ENCODE peak calls at places on chromosomes 6 and 20, in five cellular contexts. Y is transverse colon, V is A549, E is ovary, A is GM12892. J is an unnamed sample.

GRCh38 chr6:123830110-123830509 is 26.4 kb downstream of the NKAIN2 start:
- DNase-seq in Y (no peak), V (no peak), E (no peak), A (no peak), J (no peak)

GRCh38 chr6:158029668-158030230 is 48.1 kb downstream of the SYNJ2 start:
- DNase-seq in Y (no peak), V (no peak), E (no peak), A (no peak), J (peak)

GRCh38 chr20:44134897-44135810 is 51.8 kb downstream of the JPH2 start:
- DNase-seq in Y (no peak), V (no peak), E (no peak), A (no peak), J (peak)

GRCh38 chr6:73024598-73024997 is 200.7 kb downstream of the KHDC1L start:
- DNase-seq in Y (no peak), V (no peak), E (no peak), A (no peak), J (no peak)

GRCh38 chr20:17720755-17721154 is 21.0 kb downstream of the BANF2 start:
- DNase-seq in Y (no peak), V (no peak), E (no peak), A (no peak), J (no peak)

GRCh38 chr6:158131926-158132325 is 36.1 kb downstream of the SERAC1 start:
- DNase-seq in Y (no peak), V (peak), E (no peak), A (peak), J (peak)

GRCh38 chr6:122673345-122673961 is 63.2 kb downstream of the PKIB start:
- DNase-seq in Y (no peak), V (no peak), E (no peak), A (no peak), J (no peak)

GRCh38 chr20:3760980-3761379 is 6.6 kb downstream of the ADISSP start:
- DNase-seq in Y (no peak), V (no peak), E (no peak), A (no peak), J (no peak)

GRCh38 chr20:51204051-51204450 is 181.1 kb upstream of the KCNG1 start:
- DNase-seq in Y (no peak), V (no peak), E (no peak), A (no peak), J (no peak)

GRCh38 chr6:27777126-27777525 is 135.1 kb downstream of the OR2B2 start:
- DNase-seq in Y (no peak), V (no peak), E (no peak), A (no peak), J (no peak)

GRCh38 chr20:1720226-1720625 is 62.6 kb upstream of the SIRPG start:
- DNase-seq in Y (no peak), V (no peak), E (no peak), A (no peak), J (no peak)

GRCh38 chr6:31738048-31738979 is 1.5 kb upstream of the MSH5 start:
- DNase-seq in Y (peak), V (peak), E (no peak), A (peak), J (peak)

GRCh38 chr6:125957845-125958244 is 1.3 kb downstream of the HINT3 start:
- DNase-seq in Y (peak), V (no peak), E (no peak), A (no peak), J (peak)
- TF ChIP-seq POLR2A in Y (no peak), V (no peak), E (no peak), A (no peak), J (no peak)

GRCh38 chr20:32110727-32111126 is 1.2 kb downstream of the TM9SF4 start:
- DNase-seq in Y (no peak), V (no peak), E (no peak), A (no peak), J (no peak)

GRCh38 chr20:32110173-32110704 is 725 bp downstream of the TM9SF4 start:
- DNase-seq in Y (no peak), V (no peak), E (no peak), A (no peak), J (no peak)

GRCh38 chr20:32111763-32112162 is 2.2 kb downstream of the TM9SF4 start:
- DNase-seq in Y (no peak), V (no peak), E (no peak), A (no peak), J (no peak)

GRCh38 chr20:32112862-32113261 is 3.3 kb downstream of the TM9SF4 start:
- DNase-seq in Y (peak), V (no peak), E (no peak), A (no peak), J (peak)

DNA sequence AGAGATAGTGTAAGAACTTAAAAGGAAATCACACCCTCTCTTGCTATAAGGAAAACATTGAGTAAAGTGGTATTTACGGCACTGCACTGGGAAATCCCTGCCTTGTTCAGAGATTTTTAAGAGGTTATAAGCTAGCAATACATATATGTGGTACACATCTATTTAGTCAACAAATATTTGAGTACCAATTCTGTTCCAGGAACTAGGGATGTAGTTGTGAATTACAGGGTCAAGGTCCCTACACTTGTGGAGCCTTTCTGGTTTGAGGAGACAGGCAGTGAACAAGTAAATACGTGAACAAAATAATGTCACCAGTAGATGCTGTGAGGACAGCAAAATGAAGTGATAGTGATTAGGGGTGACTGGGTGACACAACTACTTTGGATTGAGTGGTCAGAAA is 1.8 kb downstream of the TM9SF4 start:
- DNase-seq in Y (no peak), V (no peak), E (no peak), A (no peak), J (no peak)
- TF ChIP-seq POLR2A in Y (no peak), V (no peak), E (no peak), A (no peak), J (no peak)

DNA sequence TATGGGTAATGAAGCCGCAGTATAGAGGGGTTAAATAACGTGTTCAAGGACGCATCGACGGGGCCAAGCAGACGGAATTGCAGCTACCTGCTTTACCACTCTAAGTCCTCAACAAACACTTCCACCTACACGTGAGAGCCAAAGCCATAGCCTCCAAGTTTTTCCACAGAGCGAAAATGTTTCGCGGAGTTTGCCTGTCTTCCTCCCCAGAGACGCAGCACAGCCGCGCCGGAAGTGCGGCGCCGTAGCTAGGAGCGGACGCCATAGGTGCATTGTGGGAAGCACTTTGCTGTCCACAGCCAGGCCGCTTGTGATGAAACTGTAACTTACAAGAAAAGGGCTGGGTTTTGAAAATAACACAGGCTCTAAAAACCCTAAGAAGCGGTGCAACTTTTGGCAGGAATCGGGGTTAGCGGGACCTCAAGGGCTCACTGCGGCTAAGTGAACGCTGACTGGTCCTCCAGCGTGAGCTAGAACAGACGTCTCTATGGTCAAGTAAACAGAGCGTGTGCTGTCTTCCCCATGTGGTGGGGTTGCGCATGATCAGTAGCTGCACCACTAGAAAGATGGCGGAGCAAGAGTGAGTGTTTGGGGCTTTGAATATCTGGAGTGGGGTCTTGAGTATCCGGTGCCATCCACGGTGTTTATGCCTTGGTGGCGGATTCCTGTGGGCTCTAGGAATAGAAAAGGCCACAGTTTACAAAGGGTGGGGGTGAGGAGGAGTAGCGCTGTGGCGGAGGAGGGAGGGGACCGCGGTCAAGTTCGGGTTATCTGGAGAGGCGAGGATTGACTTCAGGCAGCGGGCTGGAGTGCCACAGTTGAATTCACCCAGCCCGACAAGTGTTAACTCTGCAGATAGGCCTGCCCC is at the start of gene RPL7L1:
- DNase-seq in Y (peak), V (peak), E (peak), A (peak), J (peak)
- TF ChIP-seq POLR2A in Y (peak), V (peak), E (peak), A (peak), J (peak)

DNA sequence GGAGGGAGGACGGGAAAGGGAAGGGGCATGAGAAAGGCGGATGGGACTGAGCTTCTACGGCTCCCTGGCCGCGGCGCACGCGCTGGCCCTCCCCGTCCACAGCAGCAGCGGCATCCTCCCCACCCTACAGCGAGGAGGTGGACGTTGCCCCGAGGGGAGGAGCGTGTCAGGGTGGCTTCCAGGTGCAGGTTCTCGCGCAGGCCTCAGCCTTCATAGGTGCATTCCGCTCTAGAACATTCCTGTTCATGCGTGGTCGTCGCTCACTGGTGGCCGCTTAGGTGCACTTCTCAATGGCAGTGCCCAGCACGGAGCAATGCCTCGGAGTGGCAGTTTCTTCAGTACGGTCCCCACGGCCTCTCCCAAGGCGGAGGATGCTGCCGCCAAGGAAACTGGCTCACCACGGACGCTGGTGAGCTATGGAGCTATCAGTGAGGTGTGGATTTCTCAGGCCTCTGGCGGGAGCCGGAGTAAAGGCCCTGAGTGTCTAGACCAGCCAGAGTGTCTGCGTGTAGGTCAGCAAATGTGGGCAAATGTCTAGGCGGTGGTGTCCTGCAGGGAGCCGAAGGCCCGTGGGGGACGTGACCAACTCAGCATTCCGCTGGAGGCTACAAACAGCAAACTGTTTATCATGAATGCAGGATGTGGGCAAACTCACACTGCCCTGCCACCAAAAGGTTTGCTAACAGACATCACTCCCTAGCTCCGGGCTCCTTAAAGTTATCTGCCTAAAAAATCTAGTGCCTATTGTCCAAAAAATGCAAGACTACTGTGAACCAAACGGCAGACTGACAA is 29.4 kb upstream of the AFDN start:
- DNase-seq in Y (peak), V (no peak), E (no peak), A (no peak), J (no peak)
- TF ChIP-seq POLR2A in Y (peak), V (no peak), E (no peak), A (no peak), J (no peak)

DNA sequence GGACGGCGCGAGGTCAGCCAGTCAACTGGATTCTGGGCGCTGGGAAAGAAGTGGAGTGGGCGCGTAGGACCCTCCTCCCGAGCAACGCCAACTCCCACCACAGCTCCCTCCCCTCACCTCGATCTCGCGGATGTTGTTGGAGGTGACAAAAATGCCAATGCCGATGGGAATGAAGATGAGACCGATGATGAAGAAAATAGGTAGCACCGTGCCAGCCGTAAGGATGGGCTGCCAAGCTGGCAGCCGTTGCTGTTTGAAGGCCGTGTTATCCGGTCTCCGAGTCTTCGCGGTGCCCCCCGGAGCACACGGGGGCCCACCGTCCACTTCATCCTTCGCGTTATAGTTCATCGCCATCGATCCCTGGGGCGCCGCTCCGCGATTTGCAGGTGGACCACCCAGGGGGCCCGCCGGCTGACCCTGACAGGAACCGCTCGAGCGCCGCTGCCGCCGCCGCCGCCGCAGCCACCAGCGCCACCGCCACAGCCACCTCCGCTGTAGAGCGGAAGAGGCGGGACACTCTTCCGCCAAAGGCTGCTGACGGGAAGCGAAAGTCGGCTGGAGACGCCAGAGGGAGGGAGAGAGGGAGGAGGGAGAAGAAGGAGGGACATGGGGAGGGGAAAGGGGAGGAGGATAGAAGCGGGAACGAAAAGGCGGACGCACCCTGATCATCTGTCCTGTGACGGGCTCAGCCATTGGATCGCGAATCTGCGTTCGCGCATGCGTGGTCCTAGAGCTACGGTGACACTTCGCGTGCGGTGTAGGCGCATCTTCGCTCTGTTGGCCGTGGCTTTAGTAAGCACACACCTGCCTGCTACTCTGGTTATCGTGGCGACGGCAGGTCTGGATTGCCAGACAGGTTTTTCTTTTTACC is at the start of gene TMEM30A:
- DNase-seq in Y (peak), V (peak), E (peak), A (peak), J (peak)
- TF ChIP-seq POLR2A in Y (peak), V (peak), E (peak), A (peak), J (peak)

GRCh38 chr20:49394757-49395156 is 87.7 kb downstream of the KCNB1 start:
- DNase-seq in Y (no peak), V (no peak), E (no peak), A (no peak), J (no peak)

GRCh38 chr20:49393803-49394202 is 88.7 kb downstream of the KCNB1 start:
- DNase-seq in Y (no peak), V (no peak), E (no peak), A (no peak), J (no peak)

GRCh38 chr20:49391404-49392245 is 90.8 kb downstream of the KCNB1 start:
- DNase-seq in Y (no peak), V (no peak), E (no peak), A (no peak), J (no peak)

GRCh38 chr20:49394264-49394663 is 88.2 kb downstream of the KCNB1 start:
- DNase-seq in Y (no peak), V (no peak), E (no peak), A (no peak), J (no peak)

GRCh38 chr20:49392745-49393144 is 89.7 kb downstream of the KCNB1 start:
- DNase-seq in Y (no peak), V (no peak), E (no peak), A (no peak), J (no peak)
- TF ChIP-seq POLR2A in Y (no peak), V (no peak), E (no peak), A (no peak), J (no peak)

GRCh38 chr6:166626177-166627038 is 643 bp downstream of the RPS6KA2 start:
- DNase-seq in Y (peak), V (no peak), E (peak), A (no peak), J (peak)

GRCh38 chr6:166630421-166630820 is 3.4 kb upstream of the RPS6KA2 start:
- DNase-seq in Y (no peak), V (no peak), E (no peak), A (no peak), J (no peak)

GRCh38 chr6:166627039-166627874 is at the start of gene RPS6KA2:
- DNase-seq in Y (peak), V (peak), E (peak), A (peak), J (peak)

GRCh38 chr6:166629628-166630027 is 2.6 kb upstream of the RPS6KA2 start:
- DNase-seq in Y (no peak), V (no peak), E (no peak), A (no peak), J (peak)

GRCh38 chr6:166627875-166628849 is 1.1 kb upstream of the RPS6KA2 start:
- DNase-seq in Y (peak), V (peak), E (peak), A (peak), J (peak)
- TF ChIP-seq POLR2A in Y (no peak), V (no peak), E (no peak), A (no peak), J (no peak)

J was measured in erythroblast.